ENCODE peak calls at places on chromosomes 11 and 22, in four cellular contexts. Q, A, T and X are unnamed samples.

GRCh38 chr11:72430743-72431570 is 3.4 kb downstream of the CLPB start:
- DNase-seq in T (peak; percentile 59), A (no peak), Q (no peak), X (peak; percentile 74)

GRCh38 chr11:31810779-31811647 is at the start of gene PAX6:
- DNase-seq in T (peak; percentile 19), A (no peak), Q (peak; percentile 61), X (peak; percentile 67)

GRCh38 chr22:40178417-40179409 is 988 bp downstream of the TNRC6B start:
- DNase-seq in T (peak; percentile 57), A (no peak), Q (no peak), X (peak; percentile 50)

GRCh38 chr11:102361100-102362021 is 14.3 kb downstream of the BIRC2 start:
- DNase-seq in T (peak; percentile 17), A (no peak), Q (no peak), X (no peak)

GRCh38 chr11:95282337-95282751 is 51.3 kb upstream of the SESN3 start:
- DNase-seq in T (no peak), A (no peak), Q (no peak), X (no peak)

GRCh38 chr11:13923182-13923581 is 39.3 kb upstream of the SPON1 start:
- DNase-seq in A (no peak), T (no peak), Q (peak; percentile 19), X (no peak)

GRCh38 chr22:30325724-30326703 is 727 bp downstream of the TBC1D10A start:
- DNase-seq in Q (no peak), T (no peak), A (no peak), X (no peak)

GRCh38 chr11:85316967-85317366 is 310.2 kb downstream of the DLG2 start:
- DNase-seq in Q (no peak), T (no peak), A (no peak), X (no peak)

GRCh38 chr22:34297536-34298120 is 377.4 kb upstream of the LARGE1 start:
- DNase-seq in T (no peak), A (no peak), Q (no peak), X (no peak)

GRCh38 chr22:27778299-27779090 is 23.1 kb downstream of the MN1 start:
- DNase-seq in T (no peak), Q (no peak), A (no peak), X (no peak)

GRCh38 chr11:131486937-131487336 is 116.5 kb downstream of the NTM start:
- DNase-seq in A (no peak), Q (no peak), T (no peak), X (no peak)

GRCh38 chr11:63720611-63721010 is 39.3 kb downstream of the RTN3 start:
- DNase-seq in A (no peak), T (no peak), Q (no peak), X (no peak)

DNA sequence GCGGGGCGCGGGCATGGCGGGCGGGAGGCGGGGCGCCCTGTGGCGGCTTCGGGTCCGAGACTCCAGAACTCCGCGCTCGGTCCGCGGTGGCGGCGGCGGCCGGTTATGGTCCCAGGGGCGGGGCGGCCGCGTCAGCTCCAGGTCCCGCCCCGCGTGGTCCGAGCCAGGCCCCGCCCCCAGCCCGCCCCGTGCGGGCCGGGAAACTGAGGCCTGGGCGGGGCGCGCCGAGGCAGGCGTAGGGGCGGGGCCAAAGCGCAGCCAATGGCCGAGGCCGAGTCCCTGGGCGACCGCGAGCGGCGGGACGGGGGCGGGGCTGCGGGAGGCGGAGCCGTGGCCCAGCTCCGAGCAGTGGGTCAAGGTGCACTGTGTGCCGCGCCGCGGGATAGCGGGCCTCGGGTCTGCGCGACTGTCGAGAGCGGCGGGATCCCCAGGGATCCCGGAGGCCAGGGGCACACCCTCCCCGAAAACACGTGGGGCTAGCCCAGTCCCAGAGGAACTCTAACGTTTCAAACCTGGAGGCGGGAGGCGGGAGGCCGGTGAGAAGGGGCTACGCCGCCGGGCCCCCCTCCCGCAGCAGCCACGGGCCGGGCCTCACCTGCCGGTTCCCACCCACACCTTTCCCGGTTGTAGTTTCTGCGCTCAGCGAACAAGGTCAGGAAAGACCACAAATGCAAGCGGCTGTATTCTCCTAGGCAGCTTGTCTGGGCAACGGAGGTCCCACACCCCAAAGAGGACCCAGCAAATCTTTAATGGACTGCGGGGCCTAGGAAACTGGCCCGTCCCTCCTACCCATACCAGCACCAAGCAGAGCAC is at the start of gene SLC25A1:
- DNase-seq in Q (no peak), T (peak; percentile 80), A (peak; percentile 53), X (peak; percentile 92)
- TF ChIP-seq POLR2A in Q (no peak), T (peak; percentile 56), A (no peak), X (peak; percentile 76)

DNA sequence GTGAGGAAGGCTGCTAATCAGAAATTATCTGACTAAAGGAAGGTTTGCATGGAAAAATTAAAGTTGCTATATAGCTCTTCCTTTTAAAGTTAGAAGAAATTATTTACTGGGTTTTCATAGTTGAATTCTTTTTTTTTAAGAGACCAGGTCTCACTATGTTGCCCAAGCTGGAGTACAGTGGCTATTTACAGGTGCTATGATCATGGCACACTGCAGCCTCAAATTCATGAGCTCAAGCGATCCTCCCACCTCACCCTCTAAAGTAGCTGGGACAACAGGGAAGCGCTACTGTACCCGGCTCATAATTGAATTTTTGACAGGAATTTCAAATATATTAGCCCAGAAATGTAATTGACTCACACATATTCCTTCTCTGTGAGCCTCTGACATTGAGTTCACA is 3.9 kb downstream of the MSANTD2 start:
- DNase-seq in Q (no peak), A (no peak), T (no peak), X (no peak)
- H3K27ac ChIP-seq in Q (no peak overlapping the region), A (no peak overlapping the region), T (no peak overlapping the region), X (no peak overlapping the region)

GRCh38 chr11:128871165-128871564 is 4.1 kb upstream of the KCNJ1 start:
- DNase-seq in A (peak; percentile 50), Q (no peak), T (no peak), X (no peak)
- H3K4me1 ChIP-seq in A (peaks cover 25% of the 10 kb centered on the region), Q (no peaks in the 10 kb centered on the region), T (no peaks in the 10 kb centered on the region), X (no peaks in the 10 kb centered on the region)

DNA sequence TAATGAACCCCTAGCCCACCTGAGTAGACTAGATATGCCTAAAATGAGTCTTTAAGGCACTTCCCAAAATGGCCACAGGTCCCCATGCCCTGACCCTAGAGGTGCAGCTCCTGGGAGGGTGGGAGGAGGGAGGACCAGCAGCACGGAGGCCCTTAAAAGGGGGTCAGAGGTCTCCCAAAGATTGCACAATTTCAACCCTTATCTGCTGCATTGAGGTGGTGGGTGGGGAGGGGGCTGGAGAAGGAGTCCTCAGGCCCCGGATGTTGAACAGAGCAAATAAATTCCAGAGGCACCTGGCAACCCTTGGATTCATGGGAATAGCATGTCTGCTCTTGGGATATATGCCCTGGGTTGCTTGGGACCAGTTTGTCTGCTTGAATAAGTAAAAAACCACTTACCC is 57.6 kb downstream of the NAV2 start:
- DNase-seq in Q (no peak), T (no peak), A (no peak), X (no peak)
- TF ChIP-seq POLR2A in Q (no peak), T (no peak), A (no peak), X (no peak)

GRCh38 chr11:15146271-15147003 is 31.7 kb downstream of the INSC start:
- DNase-seq in A (no peak), Q (no peak), T (peak; percentile 59), X (no peak)

GRCh38 chr11:15145635-15146034 is 30.9 kb downstream of the INSC start:
- DNase-seq in Q (no peak), T (no peak), A (no peak), X (no peak)

GRCh38 chr11:15143855-15144254 is 29.1 kb downstream of the INSC start:
- DNase-seq in A (no peak), Q (no peak), T (no peak), X (no peak)

GRCh38 chr11:15142838-15143237 is 28.1 kb downstream of the INSC start:
- DNase-seq in Q (no peak), A (no peak), T (no peak), X (no peak)

GRCh38 chr11:15145151-15145550 is 30.4 kb downstream of the INSC start:
- DNase-seq in Q (no peak), A (no peak), T (no peak), X (no peak)
- H3K27ac ChIP-seq in Q (no peak overlapping the region), A (no peak overlapping the region), T (no peak overlapping the region), X (no peak overlapping the region)